ENCODE peak calls at places on chromosomes 5 and 9, in eight cellular contexts. R is OCI-LY7, L is endothelial cell of umbilical vein, N is upper lobe of left lung, F is upper lobe of right lung, Y is tibial nerve, B is SK-N-SH, Z is A673. O is an unnamed sample.

GRCh38 chr5:132821350-132821749 is 8.2 kb downstream of the SOWAHA start:
- DNase-seq in R (no peak), L (no peak), N (no peak), F (no peak), Y (no peak), B (no peak), Z (no peak), O (no peak)

GRCh38 chr9:12464910-12465512 is 228.2 kb upstream of the TYRP1 start:
- DNase-seq in R (peak; percentile 33), L (peak; percentile 42), N (no peak), F (no peak), Y (no peak), B (peak; percentile 6), Z (peak; percentile 55), O (no peak)

GRCh38 chr9:25733336-25733982 is 55.2 kb upstream of the TUSC1 start:
- DNase-seq in R (no peak), L (no peak), N (no peak), F (no peak), Y (no peak), B (no peak), Z (no peak), O (peak; percentile 35)

GRCh38 chr5:124824637-124825158 is 78.3 kb upstream of the ZNF608 start:
- DNase-seq in R (no peak), L (peak; percentile 87), N (no peak), F (no peak), Y (no peak), B (peak; percentile 46), Z (no peak), O (no peak)

GRCh38 chr5:134069553-134069952 is 44.9 kb upstream of the TCF7 start:
- DNase-seq in R (no peak), L (no peak), N (no peak), F (no peak), Y (no peak), B (no peak), Z (no peak), O (no peak)

GRCh38 chr9:9998491-9999287 is 614.1 kb downstream of the PTPRD start:
- DNase-seq in R (peak; percentile 4), L (peak; percentile 86), N (no peak), F (no peak), Y (no peak), B (peak; percentile 26), Z (peak; percentile 54), O (no peak)

GRCh38 chr5:171736976-171737848 is 48.4 kb upstream of the SMIM23 start:
- DNase-seq in R (no peak), L (no peak), N (peak; percentile 77), F (peak; percentile 71), Y (no peak), B (no peak), Z (no peak), O (peak; percentile 45)

GRCh38 chr5:42035526-42035925 is 110.4 kb downstream of the FBXO4 start:
- DNase-seq in R (no peak), L (no peak), N (no peak), F (no peak), Y (no peak), B (no peak), Z (no peak), O (no peak)

GRCh38 chr5:32942225-32942989 is 231.3 kb downstream of the NPR3 start:
- DNase-seq in R (peak; percentile 50), L (peak; percentile 26), N (no peak), F (no peak), Y (no peak), B (peak; percentile 10), Z (peak; percentile 40), O (peak; percentile 9)

DNA sequence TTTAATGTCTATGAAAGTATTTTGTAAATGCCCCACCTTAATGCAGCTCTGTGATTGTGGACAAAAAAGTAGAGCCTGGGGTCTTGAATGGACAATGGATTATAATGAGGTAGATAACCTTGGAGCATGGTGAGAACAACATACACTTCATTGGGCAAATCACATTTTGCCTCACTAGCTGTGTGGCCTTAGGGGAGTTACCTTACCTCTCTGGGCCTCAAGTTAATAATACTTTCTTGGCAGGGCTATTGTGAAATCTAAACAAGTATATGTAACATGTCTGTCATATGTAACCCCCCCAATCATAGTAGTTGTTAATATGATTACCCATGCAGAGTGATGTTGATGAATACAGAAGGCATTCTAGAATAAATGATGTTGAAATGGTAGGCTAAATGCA is 213.6 kb upstream of the ANKRD55 start:
- DNase-seq in R (no peak), L (no peak), N (no peak), F (no peak), Y (no peak), B (no peak), Z (no peak), O (no peak)
- TF ChIP-seq CTCF in R (no peak), L (no peak), N (no peak), F (no peak), Y (no peak), B (no peak), Z (no peak), O (no peak)

GRCh38 chr9:35519697-35520403 is 29.9 kb downstream of the RUSC2 start:
- DNase-seq in R (no peak), L (no peak), N (no peak), F (no peak), Y (no peak), B (no peak), Z (no peak), O (no peak)
- H3K4me1 ChIP-seq in R (no peaks in the 10 kb centered on the region), L (peaks cover 60% of the 10 kb centered on the region), N (peaks cover 43% of the 10 kb centered on the region), F (peaks cover 60% of the 10 kb centered on the region), Y (peaks cover 4% of the 10 kb centered on the region), B (peaks cover 74% of the 10 kb centered on the region), Z (peaks cover 14% of the 10 kb centered on the region), O (peaks cover 37% of the 10 kb centered on the region)

GRCh38 chr9:68907910-68908309 is 106.0 kb downstream of the PRKACG start:
- DNase-seq in R (no peak), L (no peak), N (no peak), F (no peak), Y (no peak), B (no peak), Z (no peak), O (no peak)

GRCh38 chr9:68914751-68915150 is 99.2 kb downstream of the PRKACG start:
- DNase-seq in R (no peak), L (no peak), N (no peak), F (no peak), Y (no peak), B (no peak), Z (no peak), O (no peak)

GRCh38 chr9:68912561-68912960 is 101.4 kb downstream of the PRKACG start:
- DNase-seq in R (no peak), L (no peak), N (no peak), F (no peak), Y (no peak), B (no peak), Z (no peak), O (no peak)

GRCh38 chr9:68913054-68913453 is 100.9 kb downstream of the PRKACG start:
- DNase-seq in R (no peak), L (no peak), N (no peak), F (no peak), Y (no peak), B (no peak), Z (no peak), O (no peak)
- H3K4me3 ChIP-seq in R (no peak overlapping the region), L (no peak overlapping the region), N (no peak overlapping the region), F (no peak overlapping the region), Y (no peak overlapping the region), B (no peak overlapping the region), Z (no peak overlapping the region), O (no peak overlapping the region)

GRCh38 chr9:136779808-136780207 is 11.3 kb upstream of the TMEM141 start:
- DNase-seq in R (no peak), L (no peak), N (no peak), F (no peak), Y (no peak), B (no peak), Z (no peak), O (no peak)
- TF ChIP-seq CTCF in R (no peak), L (no peak), N (no peak), F (no peak), Y (no peak), B (no peak), Z (peak; percentile 17), O (no peak)

GRCh38 chr5:150778103-150778516 is 447 bp upstream of the SMIM3 start:
- DNase-seq in R (no peak), L (peak; percentile 65), N (no peak), F (no peak), Y (no peak), B (no peak), Z (no peak), O (peak; percentile 54)
- H3K4me1 ChIP-seq in R (no peaks in the 10 kb centered on the region), L (peaks cover 28% of the 10 kb centered on the region), N (peaks cover 37% of the 10 kb centered on the region), F (peaks cover 44% of the 10 kb centered on the region), Y (no peaks in the 10 kb centered on the region), B (peaks cover 53% of the 10 kb centered on the region), Z (peaks cover 46% of the 10 kb centered on the region), O (peaks cover 7% of the 10 kb centered on the region)

DNA sequence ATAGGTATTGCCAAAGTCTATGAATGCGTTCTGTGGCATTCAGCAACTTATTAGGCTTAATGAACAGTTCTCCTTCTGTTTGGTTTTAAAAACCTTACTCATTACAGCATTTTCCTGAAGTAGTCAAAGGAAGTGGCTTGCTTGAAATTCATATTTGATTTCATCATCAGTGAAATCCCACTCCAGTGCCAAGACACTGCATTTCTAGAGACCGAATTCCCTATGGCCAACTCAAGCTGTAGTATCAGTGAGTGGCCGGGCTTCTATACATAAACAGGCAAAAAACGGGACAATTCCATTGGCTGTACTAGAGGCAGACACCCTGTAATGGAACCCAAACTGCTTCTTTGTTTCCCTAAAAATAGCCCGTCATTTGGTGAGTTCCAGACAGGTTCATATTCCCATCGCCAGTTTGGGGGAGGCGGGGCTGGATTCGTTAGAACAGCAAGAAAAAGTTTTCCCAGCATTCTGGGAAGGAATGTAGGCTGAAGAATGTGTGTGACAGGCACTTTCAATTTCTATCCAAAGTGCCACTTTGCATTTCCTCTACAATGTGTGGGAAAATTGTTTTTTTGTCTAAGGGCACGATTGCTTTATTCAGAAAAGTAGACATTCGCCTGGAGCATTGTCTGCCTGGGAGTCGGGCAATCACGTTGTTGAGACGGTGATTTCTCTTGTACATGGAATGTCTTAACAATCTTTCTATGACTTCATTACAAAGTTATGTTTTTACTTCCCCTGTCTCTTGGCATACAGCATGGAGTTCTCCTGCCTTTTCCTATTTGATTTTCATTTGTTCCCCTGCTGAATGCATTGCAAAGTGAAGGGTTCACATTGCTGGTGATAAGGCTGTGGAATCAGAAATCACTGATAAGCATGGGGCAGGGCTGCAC is 141.8 kb upstream of the MAST4 start:
- DNase-seq in R (no peak), L (peak; percentile 62), N (no peak), F (no peak), Y (no peak), B (no peak), Z (no peak), O (no peak)
- H3K4me3 ChIP-seq in R (no peak overlapping the region), L (no peak overlapping the region), N (no peak overlapping the region), F (peak overlapping the region; percentile 11), Y (no peak overlapping the region), B (no peak overlapping the region), Z (no peak overlapping the region), O (no peak overlapping the region)

GRCh38 chr5:75667586-75667985 is 49.7 kb downstream of the POC5 start:
- DNase-seq in R (no peak), L (no peak), N (no peak), F (no peak), Y (no peak), B (no peak), Z (peak; percentile 15), O (no peak)
- TF ChIP-seq CTCF in R (peak; percentile 41), L (no peak), N (no peak), F (no peak), Y (no peak), B (peak; percentile 25), Z (peak; percentile 31), O (no peak)

GRCh38 chr9:127554966-127555829 is 56.9 kb upstream of the STXBP1 start:
- DNase-seq in R (no peak), L (peak; percentile 65), N (no peak), F (no peak), Y (no peak), B (no peak), Z (peak; percentile 35), O (no peak)
- H3K4me1 ChIP-seq in R (peaks cover 20% of the 10 kb centered on the region), L (peaks cover 56% of the 10 kb centered on the region), N (peaks cover 99% of the 10 kb centered on the region), F (peaks cover 92% of the 10 kb centered on the region), Y (peaks cover 3% of the 10 kb centered on the region), B (peaks cover 59% of the 10 kb centered on the region), Z (peaks cover 44% of the 10 kb centered on the region), O (peaks cover 50% of the 10 kb centered on the region)

GRCh38 chr9:127915325-127915752 is 1.5 kb downstream of the ST6GALNAC4 start:
- DNase-seq in R (no peak), L (no peak), N (no peak), F (no peak), Y (no peak), B (peak; percentile 39), Z (no peak), O (no peak)
- H3K4me3 ChIP-seq in R (peak overlapping the region; percentile 89), L (no peak overlapping the region), N (peak overlapping the region; percentile 54), F (peak overlapping the region; percentile 77), Y (peak overlapping the region; percentile 74), B (no peak overlapping the region), Z (no peak overlapping the region), O (no peak overlapping the region)